ENCODE peak calls at places on chromosomes 11 and 22, in five cellular contexts. R, K, J, P and F are unnamed samples. For H3K9me3, the result is how much of the 10 kb centered on the place peaks cover.

GRCh38 chr11:62543680-62544444 is 2.7 kb downstream of the AHNAK start:
- DNase-seq in R (peak), K (no peak), J (no peak), P (no peak), F (peak)

GRCh38 chr11:33912405-33913361 is 20.8 kb upstream of the LMO2 start:
- DNase-seq in R (no peak), K (no peak), J (no peak), P (no peak), F (no peak)

GRCh38 chr11:27040302-27041115 is at the start of gene BBOX1:
- DNase-seq in R (no peak), K (no peak), J (no peak), P (peak), F (peak)

GRCh38 chr22:48581821-48582469 is 1245.7 kb downstream of the BRD1 start:
- DNase-seq in R (no peak), K (no peak), J (no peak), P (no peak), F (no peak)

GRCh38 chr22:23276656-23277582 is 96.6 kb downstream of the BCR start:
- DNase-seq in R (no peak), K (no peak), J (no peak), P (no peak), F (no peak)

GRCh38 chr11:109421981-109422590 is at the start of gene C11orf87:
- DNase-seq in R (no peak), K (no peak), J (no peak), P (no peak), F (no peak)

GRCh38 chr11:13343931-13344717 is 66.5 kb downstream of the BMAL1 start:
- DNase-seq in R (no peak), K (peak), J (peak), P (peak), F (peak)

GRCh38 chr11:91639359-91639758 is 585.3 kb upstream of the FAT3 start:
- DNase-seq in R (no peak), K (no peak), J (no peak), P (no peak), F (no peak)

GRCh38 chr11:73759520-73760065 is 1.3 kb downstream of the RAB6A start:
- DNase-seq in R (no peak), K (no peak), J (no peak), P (no peak), F (no peak)

GRCh38 chr22:49629024-49629570 is 198.6 kb downstream of the BRD1 start:
- DNase-seq in R (no peak), K (no peak), J (no peak), P (no peak), F (no peak)

GRCh38 chr11:13098890-13099289 is 89.8 kb downstream of the RASSF10 start:
- DNase-seq in R (no peak), K (no peak), J (no peak), P (no peak), F (no peak)

GRCh38 chr11:66081505-66081904 is 11.4 kb downstream of the PACS1 start:
- DNase-seq in R (peak), K (peak), J (no peak), P (peak), F (peak)

GRCh38 chr22:20418211-20418788 is 19.3 kb downstream of the SCARF2 start:
- DNase-seq in R (peak), K (peak), J (peak), P (peak), F (peak)

GRCh38 chr11:91078221-91078620 is 855.4 kb upstream of the CHORDC1 start:
- DNase-seq in R (no peak), K (no peak), J (no peak), P (no peak), F (no peak)

GRCh38 chr22:35230839-35231584 is 26.3 kb upstream of the HMGXB4 start:
- DNase-seq in R (no peak), K (no peak), J (no peak), P (no peak), F (no peak)

GRCh38 chr11:69699213-69699612 is 4.6 kb downstream of the FGF19 start:
- DNase-seq in R (no peak), K (no peak), J (no peak), P (no peak), F (no peak)

GRCh38 chr11:31812392-31813241 is 1.5 kb upstream of the PAX6 start:
- DNase-seq in R (no peak), K (no peak), J (no peak), P (no peak), F (no peak)

GRCh38 chr11:110430267-110431211 is 791 bp downstream of the FDX1 start:
- DNase-seq in R (no peak), K (peak), J (no peak), P (peak), F (peak)

GRCh38 chr11:91489989-91490388 is 734.6 kb upstream of the FAT3 start:
- DNase-seq in R (no peak), K (no peak), J (no peak), P (no peak), F (no peak)

GRCh38 chr11:2089536-2090165 is 49.5 kb downstream of the IGF2 start:
- DNase-seq in R (peak), K (peak), J (no peak), P (peak), F (no peak)

GRCh38 chr11:75536786-75537629 is 11.3 kb upstream of the GDPD5 start:
- DNase-seq in R (no peak), K (no peak), J (no peak), P (no peak), F (no peak)

GRCh38 chr11:34890812-34891211 is 25.4 kb downstream of the APIP start:
- DNase-seq in R (no peak), K (no peak), J (no peak), P (no peak), F (no peak)

GRCh38 chr11:1342946-1343345 is 33.5 kb upstream of the TOLLIP start:
- DNase-seq in R (no peak), K (peak), J (no peak), P (no peak), F (no peak)

GRCh38 chr11:74380746-74381439 is 17.3 kb downstream of the PGM2L1 start:
- DNase-seq in R (no peak), K (peak), J (no peak), P (peak), F (peak)

GRCh38 chr11:16605440-16605970 is 132.9 kb upstream of the C11orf58 start:
- DNase-seq in R (peak), K (peak), J (no peak), P (no peak), F (no peak)

GRCh38 chr11:121841487-121842167 is 274.4 kb downstream of the BLID start:
- DNase-seq in R (no peak), K (no peak), J (no peak), P (no peak), F (no peak)

GRCh38 chr11:69311767-69312385 is 17.9 kb downstream of the MYEOV start:
- DNase-seq in R (peak), K (no peak), J (no peak), P (no peak), F (no peak)

GRCh38 chr11:19691815-19692214 is 20.8 kb upstream of the NAV2 start:
- DNase-seq in R (no peak), K (no peak), J (no peak), P (no peak), F (no peak)

GRCh38 chr11:79026803-79027445 is 413.9 kb downstream of the TENM4 start:
- DNase-seq in R (no peak), K (no peak), J (no peak), P (no peak), F (no peak)

GRCh38 chr11:67449116-67449844 is 3.2 kb downstream of the GPR152 start:
- DNase-seq in R (peak), K (no peak), J (no peak), P (no peak), F (no peak)

GRCh38 chr11:24925091-24925490 is 428.2 kb downstream of the LUZP2 start:
- DNase-seq in R (no peak), K (no peak), J (no peak), P (no peak), F (no peak)

GRCh38 chr22:48644997-48645396 is 1182.7 kb downstream of the BRD1 start:
- DNase-seq in R (no peak), K (no peak), J (no peak), P (no peak), F (no peak)

GRCh38 chr11:76236092-76237026 is 30.1 kb upstream of the WNT11 start:
- DNase-seq in R (no peak), K (peak), J (no peak), P (no peak), F (peak)

GRCh38 chr22:33923033-33923432 is 2.8 kb upstream of the LARGE1 start:
- DNase-seq in R (no peak), K (no peak), J (no peak), P (no peak), F (no peak)

GRCh38 chr11:69253028-69253427 is 40.9 kb upstream of the MYEOV start:
- DNase-seq in R (no peak), K (no peak), J (no peak), P (peak), F (no peak)

GRCh38 chr11:16978021-16978370 is 36.2 kb downstream of the PLEKHA7 start:
- DNase-seq in R (no peak), K (no peak), J (no peak), P (no peak), F (no peak)

GRCh38 chr11:59573216-59573615 is 42.4 kb downstream of the OSBP start:
- DNase-seq in R (no peak), K (no peak), J (no peak), P (no peak), F (no peak)

GRCh38 chr11:94511932-94512781 is at the start of gene C11orf97:
- DNase-seq in R (peak), K (peak), J (no peak), P (no peak), F (peak)

GRCh38 chr11:76799061-76799804 is 16.1 kb downstream of the TSKU start:
- DNase-seq in R (peak), K (peak), J (no peak), P (peak), F (peak)

GRCh38 chr22:46055176-46055850 is 78.4 kb upstream of the WNT7B start:
- DNase-seq in R (peak), K (peak), J (no peak), P (peak), F (no peak)
- H3K4me3 ChIP-seq in R (peak), K (peak), J (peak), P (peak), F (peak)

DNA sequence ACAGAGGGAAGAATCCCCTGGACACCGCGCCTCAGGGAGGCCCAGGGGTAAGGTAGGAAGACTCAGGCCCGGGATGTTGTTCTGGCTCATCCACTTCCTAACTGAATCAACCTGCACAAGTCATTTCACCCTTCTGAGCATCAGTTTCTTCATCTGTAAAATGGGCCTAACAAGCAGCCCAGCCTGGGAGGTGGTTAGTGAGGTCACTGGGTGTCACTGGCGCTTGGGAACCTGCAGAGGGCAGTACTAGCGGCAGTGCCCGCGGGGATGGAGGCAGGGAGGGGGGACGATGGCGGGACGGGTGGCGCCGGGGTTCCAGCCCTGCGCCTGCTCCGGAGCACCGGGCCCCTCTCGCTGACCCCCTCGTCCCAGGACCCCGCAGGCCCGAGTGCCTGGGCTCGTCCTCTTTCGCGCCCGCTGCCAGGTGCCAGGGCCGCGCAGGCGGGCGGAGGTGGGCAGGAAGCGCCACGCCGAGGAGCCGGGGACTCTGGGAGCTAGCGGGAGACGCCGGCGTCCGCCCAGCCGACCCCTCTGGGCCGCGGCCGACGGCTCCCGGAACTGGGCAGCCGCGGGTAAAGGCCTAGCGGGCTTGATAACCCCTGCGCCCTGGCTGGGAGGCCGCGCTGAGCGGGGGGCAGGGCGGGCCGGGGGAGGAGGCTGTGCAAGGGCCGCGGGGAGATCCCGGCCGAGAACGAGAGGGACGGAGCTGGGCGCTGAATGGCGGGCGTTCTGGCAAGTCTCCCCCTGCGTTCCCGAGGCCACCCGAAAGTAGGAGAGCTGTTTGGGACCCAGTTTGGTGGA is at the start of gene NLRX1:
- DNase-seq in R (peak), K (peak), J (peak), P (peak), F (peak)
- TF ChIP-seq POLR2AphosphoS5 in R (peak), K (peak), J (peak), P (peak), F (peak)

DNA sequence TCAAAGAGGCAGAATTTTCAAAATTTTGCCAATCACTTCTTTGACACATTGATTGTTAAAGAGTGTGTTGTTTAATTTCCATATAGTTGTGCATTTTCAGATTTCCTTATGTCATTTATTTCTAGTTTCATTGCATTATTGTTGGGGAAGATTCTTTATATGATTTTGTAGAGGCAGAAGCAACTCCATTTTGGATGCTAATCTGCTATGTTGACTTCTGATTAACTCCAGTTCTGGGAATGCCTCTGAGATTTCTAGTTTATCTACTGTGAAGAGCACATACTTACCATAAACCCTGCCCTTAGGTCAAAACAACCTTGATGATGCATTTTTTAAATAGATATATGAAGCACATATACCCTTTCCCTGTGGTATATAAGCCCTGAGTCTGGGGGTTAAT is 29.5 kb upstream of the ZBED5 start:
- DNase-seq in R (no peak), K (no peak), J (no peak), P (no peak), F (no peak)
- H3K9me3 ChIP-seq in R (under half), K (under half), J (under half), P (under half), F (under half)

GRCh38 chr11:36354221-36355003 is 58.3 kb downstream of the PRR5L start:
- DNase-seq in R (no peak), K (no peak), J (no peak), P (no peak), F (no peak)
- H3K4me3 ChIP-seq in R (no peak), K (no peak), J (no peak), P (no peak), F (no peak)

GRCh38 chr22:31039393-31039792 is 41.7 kb upstream of the SMTN start:
- DNase-seq in R (no peak), K (no peak), J (no peak), P (no peak), F (no peak)
- TF ChIP-seq POLR2AphosphoS5 in R (no peak), K (peak), J (no peak), P (peak), F (peak)

DNA sequence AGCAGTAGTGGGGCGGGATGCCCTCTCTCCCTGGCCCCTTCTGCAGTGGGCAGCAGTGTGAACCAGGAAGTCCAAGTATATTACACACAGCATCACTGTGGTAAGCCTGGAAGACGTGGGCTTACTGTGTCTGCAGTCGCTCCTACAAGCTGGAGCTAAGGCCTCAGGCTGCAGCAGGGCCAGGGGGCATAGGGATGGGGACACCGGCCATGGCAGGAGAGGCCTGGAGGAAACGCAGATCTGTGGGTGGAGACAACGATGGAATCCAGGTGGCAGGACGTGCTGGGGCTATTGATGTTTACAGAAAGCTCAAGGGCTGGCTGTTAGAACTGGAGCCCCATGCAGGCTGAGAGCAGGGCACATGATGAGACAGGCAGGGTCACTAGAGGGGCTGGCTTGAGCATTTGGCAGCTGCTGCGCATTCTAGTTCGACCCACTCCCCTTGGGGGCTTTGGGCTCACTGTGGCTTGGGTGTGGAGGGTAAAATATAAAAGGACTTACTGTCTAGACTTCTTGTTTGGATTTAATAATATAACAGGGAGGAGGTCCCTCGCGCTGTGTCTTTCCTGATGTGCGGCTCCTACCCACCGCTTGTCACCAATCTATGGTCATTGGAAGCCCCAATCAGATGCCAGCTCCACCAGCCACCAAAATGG is 539.5 kb downstream of the TBC1D22A start:
- DNase-seq in R (no peak), K (peak), J (no peak), P (no peak), F (no peak)
- H3K9me3 ChIP-seq in R (under half), K (under half), J (under half), P (under half), F (under half)

GRCh38 chr22:36419912-36420882 is 32.4 kb upstream of the MYH9 start:
- DNase-seq in R (no peak), K (no peak), J (no peak), P (no peak), F (no peak)
- H3K4me3 ChIP-seq in R (no peak), K (peak), J (no peak), P (peak), F (no peak)

GRCh38 chr22:41444360-41445170 is 2.0 kb downstream of the TOB2 start:
- DNase-seq in R (peak), K (peak), J (peak), P (peak), F (peak)
- TF ChIP-seq POLR2AphosphoS5 in R (no peak), K (peak), J (peak), P (peak), F (peak)

DNA sequence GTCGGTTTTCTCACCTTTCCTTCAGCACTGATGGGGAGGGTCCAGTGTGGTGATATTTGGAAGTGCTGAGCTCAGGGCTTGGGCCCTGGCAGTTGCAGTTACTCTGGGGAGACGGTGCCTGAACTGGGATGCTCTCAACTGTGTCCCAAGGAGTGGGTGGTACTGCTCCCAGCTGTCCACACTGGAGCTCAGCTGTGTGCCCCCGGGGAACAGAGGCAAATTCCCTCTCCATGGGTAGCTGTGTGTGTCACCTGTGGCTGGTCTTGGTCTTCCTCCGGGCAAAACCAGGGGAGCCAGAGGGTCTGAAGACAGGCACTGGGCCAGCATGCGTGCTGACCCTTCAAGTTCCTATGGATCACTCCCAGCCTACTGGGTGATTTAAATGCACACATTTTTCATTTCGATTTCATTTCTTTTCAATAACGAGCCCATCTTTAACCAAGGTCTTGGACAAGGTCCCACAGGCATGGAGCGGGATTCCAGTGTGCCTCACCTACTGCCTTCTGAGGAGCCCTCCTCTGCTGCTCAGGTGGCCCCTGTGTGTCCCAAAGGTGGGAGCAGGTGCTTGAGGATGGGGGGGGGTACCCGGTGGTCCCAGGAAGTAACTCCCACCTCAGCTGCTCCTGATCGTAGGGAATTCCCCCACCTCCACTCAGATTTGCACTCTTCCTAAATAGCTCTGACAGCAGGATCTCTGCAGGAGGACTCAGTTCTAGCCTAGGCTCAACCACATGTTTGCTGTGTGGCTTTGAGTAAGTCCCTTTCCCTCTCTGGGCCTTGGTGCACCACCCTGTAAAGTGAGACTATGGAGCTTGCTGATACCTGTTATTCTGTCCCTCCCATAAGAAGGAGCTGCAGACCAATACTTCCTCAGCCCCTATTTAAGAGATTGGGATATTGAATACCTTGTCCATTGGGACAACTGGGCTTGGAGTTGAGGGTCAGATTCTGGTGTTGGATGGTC is 16.8 kb downstream of the PRDM11 start:
- DNase-seq in R (no peak), K (no peak), J (no peak), P (no peak), F (no peak)
- H3K9me3 ChIP-seq in R (under half), K (under half), J (under half), P (under half), F (under half)